ENCODE peak calls at places on chromosomes 4 and X, in six cellular contexts. W is GM23338, J is neural progenitor cell, T is PC-3, I is MM.1S, F is HCT116. R is an unnamed sample.

GRCh38 chr4:168098257-168098717 is 6.0 kb downstream of the ANXA10 start:
- DNase-seq in I (no peak), W (no peak), J (no peak), F (peak; percentile 92), T (peak; percentile 87), R (peak; percentile 52)

GRCh38 chr4:21638171-21638715 is 310.3 kb downstream of the KCNIP4 start:
- DNase-seq in I (no peak), J (no peak), W (no peak), T (no peak), F (no peak), R (no peak)

GRCh38 chr4:162164881-162165528 is 1.2 kb upstream of the FSTL5 start:
- DNase-seq in F (no peak), T (peak; percentile 18), J (peak; percentile 12), W (no peak), I (no peak), R (no peak)

GRCh38 chr4:55458611-55459010 is 62.9 kb downstream of the TMEM165 start:
- DNase-seq in W (no peak), T (peak; percentile 63), I (no peak), J (no peak), F (no peak), R (peak; percentile 57)

GRCh38 chrX:12080265-12080664 is 58.0 kb upstream of the FRMPD4 start:
- DNase-seq in J (peak; percentile 52), T (peak; percentile 71), I (peak; percentile 25), W (peak; percentile 72), F (no peak), R (peak; percentile 25)

GRCh38 chr4:148015058-148015457 is 283.2 kb downstream of the ARHGAP10 start:
- DNase-seq in W (peak; percentile 32), F (no peak), J (no peak), I (no peak), T (no peak), R (no peak)

GRCh38 chrX:114127005-114127404 is 456.9 kb upstream of the HTR2C start:
- DNase-seq in I (no peak), W (no peak), F (no peak), J (no peak), T (no peak), R (no peak)

GRCh38 chr4:140071806-140072205 is 82.2 kb downstream of the MAML3 start:
- DNase-seq in W (no peak), T (no peak), J (no peak), F (no peak), I (peak; percentile 14), R (peak; percentile 84)

GRCh38 chr4:102578819-102579218 is 77.7 kb downstream of the NFKB1 start:
- DNase-seq in T (no peak), J (peak; percentile 86), W (peak; percentile 93), F (no peak), I (no peak), R (no peak)

GRCh38 chr4:71195932-71196331 is 142.9 kb upstream of the SLC4A4 start:
- DNase-seq in F (no peak), I (no peak), T (no peak), J (peak; percentile 36), W (peak; percentile 74), R (peak; percentile 80)

GRCh38 chr4:150297861-150298474 is 219.7 kb downstream of the DCLK2 start:
- DNase-seq in F (peak; percentile 45), I (peak; percentile 55), J (peak; percentile 74), W (peak; percentile 70), T (peak; percentile 76), R (peak; percentile 71)

DNA sequence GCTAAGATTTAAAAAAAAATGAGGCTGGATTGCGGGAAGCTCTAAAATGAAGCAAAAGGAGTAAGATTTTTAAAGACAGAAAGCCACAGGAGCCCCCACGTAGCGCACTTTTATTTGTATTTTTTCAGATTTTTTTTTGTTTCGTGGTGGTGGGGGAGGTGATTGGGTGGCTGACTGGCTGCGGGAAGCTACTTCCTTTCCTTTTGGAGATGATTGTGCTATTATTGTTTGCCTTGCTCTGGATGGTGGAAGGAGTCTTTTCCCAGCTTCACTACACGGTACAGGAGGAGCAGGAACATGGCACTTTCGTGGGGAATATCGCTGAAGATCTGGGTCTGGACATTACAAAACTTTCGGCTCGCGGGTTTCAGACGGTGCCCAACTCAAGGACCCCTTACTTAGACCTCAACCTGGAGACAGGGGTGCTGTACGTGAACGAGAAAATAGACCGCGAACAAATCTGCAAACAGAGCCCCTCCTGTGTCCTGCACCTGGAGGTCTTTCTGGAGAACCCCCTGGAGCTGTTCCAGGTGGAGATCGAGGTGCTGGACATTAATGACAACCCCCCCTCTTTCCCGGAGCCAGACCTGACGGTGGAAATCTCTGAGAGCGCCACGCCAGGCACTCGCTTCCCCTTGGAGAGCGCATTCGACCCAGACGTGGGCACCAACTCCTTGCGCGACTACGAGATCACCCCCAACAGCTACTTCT is 993 bp downstream of the PCDH10 start:
- DNase-seq in J (no peak), W (peak; percentile 3), I (no peak), F (no peak), T (no peak), R (no peak)
- TF ChIP-seq EZH2 in J (peak; percentile 3), W (peak; percentile 60), I (no peak), F (no peak), T (no peak), R (peak; percentile 33)

DNA sequence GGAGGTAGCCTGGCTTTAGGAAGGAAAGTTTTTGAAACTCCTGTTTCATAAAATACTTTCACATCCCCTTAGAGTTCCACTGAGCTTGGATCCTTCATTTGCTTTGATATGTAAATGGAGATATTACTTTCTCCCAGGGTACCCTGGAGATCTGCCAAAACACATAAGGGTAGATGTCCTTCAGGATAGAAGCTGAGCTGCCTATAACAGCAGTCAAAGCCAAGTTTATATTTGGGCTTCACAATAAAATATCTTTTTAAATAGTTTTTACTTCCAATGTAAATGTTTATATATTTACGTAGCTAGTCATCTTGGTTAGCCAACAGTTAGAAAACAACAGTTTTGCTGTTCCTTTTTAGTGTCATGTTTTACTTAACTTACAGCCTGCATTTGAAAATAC is 742.3 kb upstream of the POU3F4 start:
- DNase-seq in W (no peak), J (no peak), I (no peak), F (no peak), T (peak; percentile 45), R (no peak)
- TF ChIP-seq EZH2phosphoT487 in W (no peak), J (no peak), I (no peak), F (no peak), T (no peak), R (no peak)

GRCh38 chr4:158825443-158826036 is 56.7 kb downstream of the FNIP2 start:
- DNase-seq in W (no peak), T (no peak), J (no peak), I (no peak), F (no peak), R (no peak)
- H2AFZ ChIP-seq in W (no peak overlapping the region), T (no peak overlapping the region), J (no peak overlapping the region), I (peak overlapping the region; percentile 14), F (no peak overlapping the region), R (no peak overlapping the region)

GRCh38 chrX:72392042-72392441 is 86.3 kb upstream of the CITED1 start:
- DNase-seq in I (no peak), F (no peak), J (no peak), T (peak; percentile 45), W (no peak), R (no peak)
- TF ChIP-seq EZH2 in I (no peak), F (no peak), J (no peak), T (no peak), W (no peak), R (no peak)

GRCh38 chr4:113059783-113060182 is 10.3 kb downstream of the ANK2 start:
- DNase-seq in F (no peak), W (no peak), J (no peak), I (no peak), T (no peak), R (no peak)

GRCh38 chr4:113065629-113066028 is 16.2 kb downstream of the ANK2 start:
- DNase-seq in W (no peak), T (no peak), F (no peak), I (no peak), J (no peak), R (no peak)

GRCh38 chr4:113069212-113069892 is 19.9 kb downstream of the ANK2 start:
- DNase-seq in T (peak; percentile 36), W (no peak), F (no peak), J (no peak), I (no peak), R (peak; percentile 43)

GRCh38 chr4:113060853-113061252 is 11.4 kb downstream of the ANK2 start:
- DNase-seq in T (no peak), J (peak; percentile 84), F (no peak), I (no peak), W (no peak), R (no peak)

GRCh38 chr4:113064244-113064643 is 14.8 kb downstream of the ANK2 start:
- DNase-seq in W (peak; percentile 98), F (no peak), I (no peak), T (no peak), J (peak; percentile 96), R (no peak)
- TF ChIP-seq EZH2phosphoT487 in W (no peak), F (no peak), I (no peak), T (no peak), J (peak; percentile 88), R (no peak)

DNA sequence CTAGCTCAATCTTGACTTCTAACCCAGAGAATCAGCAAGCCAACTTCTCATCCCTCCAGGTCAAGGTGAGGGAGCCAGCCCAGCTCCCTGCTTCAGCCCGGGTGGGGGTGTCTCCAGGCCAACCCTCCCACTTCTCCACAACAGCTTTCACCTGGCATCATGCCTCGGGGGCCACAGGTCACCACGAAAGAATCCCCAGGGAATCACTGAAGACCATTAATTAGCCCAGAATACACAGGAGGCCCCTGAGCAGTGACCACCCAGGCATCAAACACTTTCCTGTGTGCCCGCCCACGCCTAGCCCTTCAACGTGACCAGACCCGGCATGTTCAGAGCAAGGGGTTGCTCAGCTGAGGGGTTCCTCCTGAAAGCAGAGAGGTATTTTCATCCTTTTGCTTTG is 646.7 kb downstream of the BCOR start:
- DNase-seq in J (no peak), W (no peak), F (no peak), T (no peak), I (no peak), R (no peak)
- H2AFZ ChIP-seq in J (no peak overlapping the region), W (no peak overlapping the region), F (no peak overlapping the region), T (no peak overlapping the region), I (no peak overlapping the region), R (no peak overlapping the region)

GRCh38 chr4:107036602-107037151 is 564 bp upstream of the DKK2 start:
- DNase-seq in J (peak; percentile 31), T (no peak), W (peak; percentile 5), I (no peak), F (no peak), R (peak; percentile 24)
- TF ChIP-seq EZH2 in J (no peak), T (no peak), W (no peak), I (no peak), F (no peak), R (no peak)

GRCh38 chr4:141870152-141870551 is 233.8 kb downstream of the IL15 start:
- DNase-seq in T (no peak), F (no peak), W (no peak), J (no peak), I (no peak), R (no peak)
- TF ChIP-seq EZH2phosphoT487 in T (no peak), F (no peak), W (no peak), J (no peak), I (no peak), R (no peak)